ENCODE peak calls at places on chromosomes 4 and X, in four cellular contexts. U is left lung, D is heart left ventricle, C is Karpas-422. H is an unnamed sample.
A peak's percentile ranks its signal among the peaks of the same experiment; 100 is the strongest.

GRCh38 chr4:53507671-53508286 is 83.5 kb downstream of the LNX1 start:
- DNase-seq in D (peak; percentile 83), U (no peak), C (no peak), H (no peak)

GRCh38 chr4:25970691-25971427 is 56.8 kb downstream of the SMIM20 start:
- DNase-seq in C (no peak), U (no peak), D (no peak), H (peak; percentile 16)

GRCh38 chr4:40672528-40673522 is 43.2 kb upstream of the RBM47 start:
- DNase-seq in D (no peak), U (peak; percentile 55), C (no peak), H (no peak)

GRCh38 chrX:16953606-16954211 is 7.3 kb downstream of the REPS2 start:
- DNase-seq in D (no peak), C (no peak), U (no peak), H (no peak)

GRCh38 chrX:29746326-29746725 is 469.0 kb upstream of the MAGEB2 start:
- DNase-seq in U (no peak), C (no peak), D (no peak), H (no peak)

GRCh38 chr4:24644983-24645764 is 60.8 kb upstream of the DHX15 start:
- DNase-seq in D (no peak), U (no peak), C (no peak), H (no peak)

GRCh38 chrX:63746278-63746677 is 38.7 kb downstream of the ARHGEF9 start:
- DNase-seq in U (no peak), D (no peak), C (no peak), H (no peak)

GRCh38 chr4:89625599-89626293 is 211.2 kb downstream of the SNCA start:
- DNase-seq in D (no peak), U (no peak), C (no peak), H (no peak)

GRCh38 chrX:69149466-69150293 is 15.6 kb downstream of the PJA1 start:
- DNase-seq in D (no peak), U (peak; percentile 21), C (no peak), H (no peak)

GRCh38 chr4:186203391-186203802 is 12.0 kb downstream of the CYP4V2 start:
- DNase-seq in U (no peak), C (peak; percentile 53), D (no peak), H (no peak)

GRCh38 chr4:78213218-78213617 is 156.1 kb downstream of the FRAS1 start:
- DNase-seq in C (no peak), U (no peak), D (no peak), H (no peak)

GRCh38 chr4:3710451-3711182 is 55.6 kb upstream of the ADRA2C start:
- DNase-seq in C (no peak), D (peak; percentile 36), U (peak; percentile 22), H (peak; percentile 57)

GRCh38 chr4:24476209-24476781 is 108.1 kb downstream of the DHX15 start:
- DNase-seq in U (no peak), C (peak; percentile 71), D (no peak), H (no peak)

GRCh38 chrX:137212078-137212632 is 178.4 kb upstream of the GPR101 start:
- DNase-seq in C (no peak), D (no peak), U (no peak), H (no peak)

GRCh38 chr4:105102026-105102425 is 44.6 kb upstream of the TET2 start:
- DNase-seq in C (no peak), U (no peak), D (no peak), H (no peak)

GRCh38 chrX:18873189-18873791 is 110.6 kb downstream of the PHKA2 start:
- DNase-seq in D (peak; percentile 63), C (no peak), U (no peak), H (no peak)

GRCh38 chrX:120429776-120430535 is 39.1 kb downstream of the LAMP2 start:
- DNase-seq in U (no peak), C (no peak), D (no peak), H (no peak)

GRCh38 chr4:153234923-153235322 is 30.7 kb downstream of the TRIM2 start:
- DNase-seq in C (no peak), D (no peak), U (no peak), H (no peak)

GRCh38 chr4:181756451-181756850 is 486.8 kb upstream of the TENM3 start:
- DNase-seq in C (no peak), D (no peak), U (no peak), H (no peak)

GRCh38 chr4:176380352-176381157 is 60.8 kb downstream of the SPCS3 start:
- DNase-seq in D (peak; percentile 24), C (no peak), U (no peak), H (no peak)

GRCh38 chr4:78057600-78058560 is 757 bp downstream of the FRAS1 start:
- DNase-seq in D (peak; percentile 71), U (peak; percentile 51), C (no peak), H (peak; percentile 75)

GRCh38 chrX:139739138-139739537 is 31.2 kb upstream of the MCF2 start:
- DNase-seq in C (no peak), U (no peak), D (no peak), H (no peak)

GRCh38 chrX:40908857-40909475 is 173.6 kb upstream of the MED14 start:
- DNase-seq in C (no peak), D (no peak), U (no peak), H (no peak)

GRCh38 chr4:140743194-140743931 is 12.8 kb downstream of the TBC1D9 start:
- DNase-seq in D (no peak), C (peak; percentile 80), U (no peak), H (no peak)

GRCh38 chr4:183485411-183486160 is 19.3 kb upstream of the ING2 start:
- DNase-seq in U (no peak), C (no peak), D (no peak), H (no peak)

GRCh38 chr4:70994387-70995099 is 1.1 kb downstream of the DCK start:
- DNase-seq in C (peak; percentile 93), D (no peak), U (no peak), H (no peak)

GRCh38 chr4:80307183-80307735 is 28.3 kb upstream of the CFAP299 start:
- DNase-seq in C (no peak), D (no peak), U (no peak), H (no peak)

GRCh38 chr4:147311956-147312355 is 168.9 kb upstream of the EDNRA start:
- DNase-seq in D (no peak), U (no peak), C (no peak), H (no peak)

GRCh38 chrX:154056739-154057367 is 37.2 kb upstream of the IRAK1 start:
- DNase-seq in U (no peak), C (no peak), D (no peak), H (no peak)

GRCh38 chrX:68936186-68936585 is 107.4 kb downstream of the EFNB1 start:
- DNase-seq in D (no peak), U (no peak), C (no peak), H (no peak)

GRCh38 chr4:76305971-76306881 is at the start of gene STBD1:
- DNase-seq in C (no peak), U (peak; percentile 89), D (peak; percentile 91), H (peak; percentile 92)

GRCh38 chr4:168218663-168219062 is 99.9 kb downstream of the DDX60 start:
- DNase-seq in C (no peak), U (no peak), D (no peak), H (no peak)

GRCh38 chr4:75644095-75644494 is 13.8 kb upstream of the CDKL2 start:
- DNase-seq in U (no peak), D (no peak), C (no peak), H (no peak)

GRCh38 chr4:121778991-121779628 is 14.1 kb upstream of the SMIM43 start:
- DNase-seq in C (no peak), D (no peak), U (no peak), H (no peak)

GRCh38 chr4:1026115-1026514 is 14.7 kb downstream of the FGFRL1 start:
- DNase-seq in C (peak; percentile 68), D (no peak), U (no peak), H (peak; percentile 74)

GRCh38 chr4:826508-827208 is 729 bp upstream of the CPLX1 start:
- DNase-seq in U (peak; percentile 14), C (no peak), D (no peak), H (no peak)

GRCh38 chr4:67019670-67020069 is 525.6 kb downstream of the CENPC start:
- DNase-seq in D (no peak), C (no peak), U (no peak), H (no peak)

GRCh38 chr4:86223472-86223871 is 136.4 kb downstream of the MAPK10 start:
- DNase-seq in D (no peak), U (no peak), C (peak; percentile 83), H (no peak)

GRCh38 chr4:72112514-72113156 is 80.8 kb downstream of the NPFFR2 start:
- DNase-seq in D (no peak), C (no peak), U (no peak), H (no peak)

DNA sequence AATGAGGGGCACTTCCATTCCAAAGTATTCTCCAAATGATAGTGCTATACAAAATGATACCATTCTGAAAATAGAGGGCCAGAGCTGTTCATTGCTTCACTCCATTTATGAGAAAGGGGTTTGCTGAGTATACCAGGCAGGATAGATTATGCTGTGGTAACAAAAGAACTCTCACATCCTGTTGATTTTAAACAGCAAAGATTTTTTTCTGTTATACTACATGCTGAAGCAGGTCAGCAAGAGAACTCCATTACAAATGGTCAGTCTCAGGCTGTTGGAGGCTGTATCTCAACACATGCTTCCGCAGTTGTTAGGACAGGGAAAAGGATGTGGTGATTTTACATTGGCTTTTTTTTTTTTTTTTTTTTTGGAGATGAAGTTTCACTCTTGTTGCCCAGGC is 13.7 kb upstream of the KLHL5 start:
- DNase-seq in D (no peak), U (no peak), C (peak; percentile 40), H (no peak)
- H3K27ac ChIP-seq in D (no peak overlapping the region), U (no peak overlapping the region), C (peak overlapping the region; percentile 60), H (no peak overlapping the region)

GRCh38 chrX:49260221-49260985 is 4.1 kb downstream of the FOXP3 start:
- DNase-seq in C (no peak), U (no peak), D (no peak), H (no peak)
- H3K27ac ChIP-seq in C (no peak overlapping the region), U (no peak overlapping the region), D (no peak overlapping the region), H (no peak overlapping the region)

DNA sequence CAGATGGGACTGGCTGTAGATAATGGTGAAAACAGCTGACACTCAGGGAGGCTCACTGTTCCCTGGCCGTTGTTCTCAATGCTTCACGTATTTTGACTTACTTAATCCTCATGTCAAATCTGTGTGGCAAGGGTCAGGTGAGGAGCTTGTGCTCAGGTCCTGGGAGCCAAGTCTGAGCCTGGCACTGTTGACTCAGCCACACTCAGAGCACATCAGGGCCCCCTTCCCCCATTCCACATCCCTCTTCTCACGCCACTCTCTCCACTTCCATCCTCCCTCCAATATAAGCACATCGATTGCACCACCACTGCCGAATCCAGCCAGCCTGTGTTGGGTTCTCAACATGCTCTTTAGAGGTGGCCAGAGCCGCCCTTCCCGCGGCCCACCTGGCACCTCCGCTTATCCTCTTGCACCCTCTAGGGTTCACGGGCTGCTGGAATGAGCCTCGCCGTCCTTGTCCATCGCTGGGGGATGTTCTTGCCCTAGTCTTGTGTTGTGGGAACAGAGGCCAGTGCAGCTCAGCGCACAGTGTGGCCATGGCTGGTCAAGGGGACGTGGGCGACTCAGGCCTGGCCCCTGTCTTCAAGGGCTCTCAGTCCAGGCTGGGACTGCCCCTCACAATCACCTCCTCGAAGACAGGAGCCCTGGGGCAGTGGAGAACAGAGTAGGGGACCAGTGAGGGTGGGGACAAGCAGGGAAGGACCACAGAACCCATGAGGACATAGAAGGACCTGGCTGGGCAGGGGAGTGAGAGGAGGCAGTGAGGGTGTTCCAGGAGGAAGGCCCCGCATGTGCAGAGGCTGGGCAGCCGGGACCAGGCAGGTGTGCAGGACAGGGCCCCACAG is 40.3 kb downstream of the EVC start:
- DNase-seq in C (no peak), D (no peak), U (no peak), H (no peak)
- H3K27ac ChIP-seq in C (no peak overlapping the region), D (no peak overlapping the region), U (no peak overlapping the region), H (no peak overlapping the region)

GRCh38 chrX:130179579-130180215 is 7.9 kb downstream of the RAB33A start:
- DNase-seq in C (no peak), U (no peak), D (no peak), H (no peak)
- H3K27ac ChIP-seq in C (no peak overlapping the region), U (no peak overlapping the region), D (peak overlapping the region; percentile 24), H (no peak overlapping the region)